ENCODE peak calls at places on chromosomes 7 and 10, in nine cellular contexts. G is WTC11, I is breast epithelium, T is testis, S is IMR-90, H is GM06990, K is HFFc6, M is keratinocyte, C is AG04449. V is an unnamed sample.

GRCh38 chr7:113922049-113922448 is 3.2 kb upstream of the PPP1R3A start:
- DNase-seq in G (no peak), I (no peak), T (no peak), S (no peak), H (no peak), K (no peak), M (no peak), C (no peak), V (no peak)

GRCh38 chr10:23373156-23373555 is 28.6 kb upstream of the C10orf67 start:
- DNase-seq in G (no peak), I (no peak), T (no peak), S (no peak), H (no peak), K (no peak), M (peak), C (no peak), V (no peak)

GRCh38 chr7:14156436-14156835 is 167.0 kb upstream of the ETV1 start:
- DNase-seq in G (no peak), I (no peak), T (no peak), S (no peak), H (no peak), K (no peak), M (no peak), C (no peak), V (no peak)

GRCh38 chr7:92695308-92696261 is 105.4 kb upstream of the FAM133B start:
- DNase-seq in G (peak), I (no peak), T (peak), S (peak), H (no peak), K (peak), M (no peak), C (peak), V (no peak)

GRCh38 chr7:138001529-138002095 is at the start of gene CREB3L2:
- DNase-seq in G (peak), I (peak), T (peak), S (peak), H (peak), K (peak), M (no peak), C (no peak), V (no peak)

GRCh38 chr7:8724080-8724718 is 290.8 kb downstream of the NXPH1 start:
- DNase-seq in G (peak), I (no peak), T (peak), S (no peak), H (no peak), K (no peak), M (no peak), C (no peak), V (peak)

GRCh38 chr10:100391163-100392002 is 44.4 kb downstream of the SCD start:
- DNase-seq in G (no peak), I (no peak), T (no peak), S (no peak), H (no peak), K (no peak), M (no peak), C (no peak), V (no peak)

GRCh38 chr7:47634273-47634672 is 52.4 kb upstream of the TNS3 start:
- DNase-seq in G (no peak), I (no peak), T (no peak), S (peak), H (no peak), K (peak), M (no peak), C (no peak), V (no peak)

GRCh38 chr10:67046507-67046906 is 120.7 kb downstream of the LRRTM3 start:
- DNase-seq in G (no peak), I (no peak), T (no peak), S (no peak), H (no peak), K (no peak), M (no peak), C (no peak), V (no peak)

GRCh38 chr10:98267894-98268693 is at the start of gene LOXL4:
- DNase-seq in G (peak), I (peak), T (no peak), S (no peak), H (no peak), K (no peak), M (no peak), C (no peak), V (peak)

GRCh38 chr10:132371641-132372081 is 25.3 kb upstream of the PWWP2B start:
- DNase-seq in G (no peak), I (no peak), T (no peak), S (no peak), H (no peak), K (no peak), M (no peak), C (no peak), V (no peak)

GRCh38 chr7:152899482-152900166 is 140.1 kb downstream of the ACTR3B start:
- DNase-seq in G (no peak), I (peak), T (no peak), S (no peak), H (no peak), K (no peak), M (no peak), C (no peak), V (no peak)

GRCh38 chr7:121620206-121620605 is 224.1 kb upstream of the FAM3C start:
- DNase-seq in G (no peak), I (no peak), T (no peak), S (no peak), H (no peak), K (no peak), M (no peak), C (no peak), V (no peak)

GRCh38 chr10:133132711-133133291 is 27.2 kb upstream of the KNDC1 start:
- DNase-seq in G (no peak), I (no peak), T (no peak), S (no peak), H (no peak), K (no peak), M (no peak), C (no peak), V (no peak)

GRCh38 chr10:68212721-68213352 is 19.1 kb downstream of the ATOH7 start:
- DNase-seq in G (no peak), I (no peak), T (no peak), S (peak), H (no peak), K (peak), M (no peak), C (no peak), V (no peak)

GRCh38 chr7:27329917-27330316 is 87.3 kb downstream of the EVX1 start:
- DNase-seq in G (no peak), I (no peak), T (no peak), S (no peak), H (no peak), K (no peak), M (no peak), C (no peak), V (no peak)

GRCh38 chr10:31683682-31684081 is 244.9 kb downstream of the ARHGAP12 start:
- DNase-seq in G (no peak), I (no peak), T (no peak), S (no peak), H (no peak), K (no peak), M (no peak), C (no peak), V (no peak)

GRCh38 chr10:31143331-31143935 is 111.8 kb upstream of the ZNF438 start:
- DNase-seq in G (no peak), I (no peak), T (no peak), S (no peak), H (no peak), K (no peak), M (no peak), C (no peak), V (no peak)

GRCh38 chr10:28569506-28570159 is 36.7 kb downstream of the WAC start:
- DNase-seq in G (no peak), I (no peak), T (no peak), S (peak), H (no peak), K (peak), M (no peak), C (no peak), V (no peak)

GRCh38 chr7:142853739-142854504 is 954 bp upstream of the EPHB6 start:
- DNase-seq in G (peak), I (no peak), T (peak), S (peak), H (peak), K (no peak), M (no peak), C (no peak), V (no peak)

GRCh38 chr10:58457761-58458616 is 54.7 kb upstream of the BICC1 start:
- DNase-seq in G (no peak), I (peak), T (no peak), S (peak), H (no peak), K (peak), M (no peak), C (peak), V (no peak)

GRCh38 chr7:131859162-131859821 is 302.9 kb upstream of the PODXL start:
- DNase-seq in G (peak), I (peak), T (peak), S (peak), H (peak), K (peak), M (no peak), C (peak), V (peak)

GRCh38 chr7:24968165-24968564 is 11.8 kb downstream of the OSBPL3 start:
- DNase-seq in G (no peak), I (no peak), T (no peak), S (no peak), H (no peak), K (no peak), M (no peak), C (no peak), V (no peak)

GRCh38 chr10:124558339-124558685 is 96.7 kb downstream of the LHPP start:
- DNase-seq in G (peak), I (no peak), T (no peak), S (no peak), H (no peak), K (no peak), M (no peak), C (no peak), V (no peak)

GRCh38 chr10:99938563-99938962 is 71.2 kb downstream of the DNMBP start:
- DNase-seq in G (no peak), I (no peak), T (no peak), S (peak), H (peak), K (no peak), M (no peak), C (no peak), V (no peak)

GRCh38 chr7:35875292-35875691 is 74.4 kb downstream of the SEPTIN7 start:
- DNase-seq in G (no peak), I (no peak), T (no peak), S (peak), H (no peak), K (peak), M (no peak), C (peak), V (no peak)

GRCh38 chr10:124075116-124075955 is 18.1 kb downstream of the CHST15 start:
- DNase-seq in G (no peak), I (no peak), T (peak), S (no peak), H (no peak), K (no peak), M (no peak), C (no peak), V (no peak)

GRCh38 chr7:129801882-129802281 is 150.9 kb downstream of the UBE2H start:
- DNase-seq in G (peak), I (no peak), T (no peak), S (no peak), H (no peak), K (no peak), M (no peak), C (no peak), V (no peak)

GRCh38 chr10:116272497-116273221 is at the start of gene GFRA1:
- DNase-seq in G (peak), I (no peak), T (no peak), S (peak), H (no peak), K (no peak), M (no peak), C (no peak), V (no peak)
- TF ChIP-seq CTCF in G (no peak), I (no peak), T (peak), S (peak), H (no peak), K (peak), M (no peak), C (no peak), V (no peak)

GRCh38 chr10:114593816-114594468 is 64.1 kb downstream of the ABLIM1 start:
- DNase-seq in G (no peak), I (no peak), T (no peak), S (no peak), H (no peak), K (no peak), M (no peak), C (no peak), V (no peak)

GRCh38 chr10:114590983-114591382 is 67.1 kb downstream of the ABLIM1 start:
- DNase-seq in G (no peak), I (no peak), T (no peak), S (no peak), H (no peak), K (no peak), M (no peak), C (no peak), V (no peak)

GRCh38 chr10:114596793-114597192 is 61.3 kb downstream of the ABLIM1 start:
- DNase-seq in G (no peak), I (no peak), T (no peak), S (no peak), H (no peak), K (no peak), M (no peak), C (no peak), V (no peak)

DNA sequence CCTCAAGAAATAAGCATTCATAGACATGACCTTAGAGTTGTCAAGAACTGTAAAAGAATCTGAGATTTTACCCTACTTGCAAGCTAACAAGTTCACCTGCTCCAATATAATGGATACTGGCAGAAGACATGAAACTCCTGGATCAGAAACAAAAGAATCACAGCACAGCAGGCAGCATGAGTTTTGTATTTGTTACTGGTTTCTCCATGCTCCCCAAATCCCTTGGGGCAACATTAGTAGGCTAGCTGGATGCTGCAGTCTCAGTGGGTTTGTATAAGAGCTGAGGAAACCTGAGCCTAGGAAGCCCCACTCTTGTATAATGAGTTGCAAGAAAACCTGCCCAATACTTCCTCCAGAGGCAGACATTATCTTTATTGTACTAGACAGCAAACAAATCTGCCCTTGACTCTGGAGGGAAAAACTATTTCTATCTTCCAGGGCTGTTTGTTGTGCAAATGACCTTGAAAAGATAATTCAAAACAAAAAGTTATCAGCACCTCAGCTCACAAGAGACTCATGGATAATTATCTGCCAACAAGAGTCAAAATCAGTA is 64.8 kb downstream of the ABLIM1 start:
- DNase-seq in G (no peak), I (no peak), T (no peak), S (no peak), H (no peak), K (no peak), M (no peak), C (no peak), V (no peak)
- TF ChIP-seq CTCF in G (no peak), I (no peak), T (no peak), S (no peak), H (no peak), K (no peak), M (no peak), C (no peak), V (no peak)

DNA sequence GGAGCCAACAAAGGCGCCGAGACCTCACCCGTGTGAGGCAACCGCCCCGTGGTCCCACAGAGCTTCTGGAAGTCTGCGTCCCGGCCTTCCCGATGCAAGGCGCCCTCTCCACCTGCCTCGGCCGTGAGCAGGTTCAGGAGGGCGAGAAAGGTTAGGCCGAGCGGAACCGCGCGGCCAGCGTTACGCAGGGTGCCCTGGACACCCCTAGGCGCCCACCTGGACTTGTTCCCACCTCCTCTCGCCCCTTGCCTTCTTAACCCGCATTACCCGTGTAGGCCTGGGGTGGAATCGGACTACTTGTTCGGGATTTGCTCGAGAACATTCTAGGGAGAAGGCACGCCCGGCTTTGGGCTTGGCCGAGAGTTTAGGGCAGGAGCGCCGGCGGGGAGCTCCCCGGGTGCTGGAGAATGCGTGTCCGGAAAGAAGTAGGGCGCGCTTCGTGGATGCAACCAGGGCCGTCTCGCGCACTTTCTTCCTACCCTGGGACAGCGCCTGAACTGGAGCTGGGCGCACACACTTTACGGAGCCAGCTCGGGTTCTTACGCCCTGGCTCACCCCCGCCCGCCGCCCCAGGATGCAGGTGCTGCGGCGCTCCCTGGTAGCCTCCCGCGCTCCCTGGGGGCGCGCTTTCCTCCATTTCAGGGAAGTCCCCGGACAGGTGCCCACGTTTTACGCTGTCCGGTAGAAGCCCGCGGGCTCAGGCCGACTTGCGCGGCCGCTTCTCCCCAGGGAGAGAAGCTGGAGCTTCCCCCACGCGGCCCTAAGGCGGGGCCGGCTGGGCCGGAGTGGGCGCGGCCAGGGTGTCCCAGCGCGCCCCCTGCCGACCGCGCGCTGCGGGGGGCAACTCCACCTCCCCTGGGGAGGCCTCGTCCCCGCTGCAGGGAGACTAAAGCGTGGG is 74.5 kb downstream of the INSIG1 start:
- DNase-seq in G (no peak), I (no peak), T (no peak), S (no peak), H (peak), K (no peak), M (no peak), C (no peak), V (no peak)
- TF ChIP-seq CTCF in G (no peak), I (no peak), T (no peak), S (peak), H (peak), K (peak), M (peak), C (peak), V (no peak)

GRCh38 chr10:116111483-116112095 is 161.4 kb downstream of the GFRA1 start:
- DNase-seq in G (no peak), I (no peak), T (no peak), S (no peak), H (no peak), K (no peak), M (no peak), C (no peak), V (no peak)

GRCh38 chr10:116108106-116108505 is 164.9 kb downstream of the GFRA1 start:
- DNase-seq in G (no peak), I (no peak), T (no peak), S (no peak), H (no peak), K (no peak), M (no peak), C (no peak), V (no peak)

GRCh38 chr10:116110736-116111135 is 162.3 kb downstream of the GFRA1 start:
- DNase-seq in G (no peak), I (no peak), T (no peak), S (no peak), H (no peak), K (no peak), M (no peak), C (no peak), V (no peak)

GRCh38 chr10:116109481-116109880 is 163.5 kb downstream of the GFRA1 start:
- DNase-seq in G (no peak), I (no peak), T (no peak), S (no peak), H (no peak), K (no peak), M (no peak), C (no peak), V (no peak)

DNA sequence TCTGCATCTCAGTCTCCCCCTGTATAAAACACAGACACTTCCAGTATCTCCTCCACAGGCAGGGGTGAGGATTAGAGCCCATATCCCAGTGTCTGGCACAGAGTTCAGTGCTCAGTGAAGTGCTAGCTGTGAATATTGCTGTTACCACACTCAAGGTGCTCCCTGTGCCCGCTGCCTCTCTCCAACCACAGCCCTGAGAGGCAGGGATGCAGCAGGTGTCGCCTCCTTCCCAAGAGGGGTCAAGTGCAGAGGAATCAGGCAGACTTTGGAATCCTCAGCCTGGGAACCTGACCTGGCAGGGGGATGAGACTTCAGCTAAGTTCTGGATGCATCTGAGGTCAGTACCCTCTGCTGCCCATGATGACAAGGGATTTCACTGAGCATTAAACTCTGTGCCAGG is 163.1 kb downstream of the GFRA1 start:
- DNase-seq in G (no peak), I (no peak), T (no peak), S (no peak), H (no peak), K (no peak), M (no peak), C (no peak), V (no peak)
- TF ChIP-seq CTCF in G (no peak), I (no peak), T (no peak), S (no peak), H (no peak), K (no peak), M (no peak), C (no peak), V (no peak)

DNA sequence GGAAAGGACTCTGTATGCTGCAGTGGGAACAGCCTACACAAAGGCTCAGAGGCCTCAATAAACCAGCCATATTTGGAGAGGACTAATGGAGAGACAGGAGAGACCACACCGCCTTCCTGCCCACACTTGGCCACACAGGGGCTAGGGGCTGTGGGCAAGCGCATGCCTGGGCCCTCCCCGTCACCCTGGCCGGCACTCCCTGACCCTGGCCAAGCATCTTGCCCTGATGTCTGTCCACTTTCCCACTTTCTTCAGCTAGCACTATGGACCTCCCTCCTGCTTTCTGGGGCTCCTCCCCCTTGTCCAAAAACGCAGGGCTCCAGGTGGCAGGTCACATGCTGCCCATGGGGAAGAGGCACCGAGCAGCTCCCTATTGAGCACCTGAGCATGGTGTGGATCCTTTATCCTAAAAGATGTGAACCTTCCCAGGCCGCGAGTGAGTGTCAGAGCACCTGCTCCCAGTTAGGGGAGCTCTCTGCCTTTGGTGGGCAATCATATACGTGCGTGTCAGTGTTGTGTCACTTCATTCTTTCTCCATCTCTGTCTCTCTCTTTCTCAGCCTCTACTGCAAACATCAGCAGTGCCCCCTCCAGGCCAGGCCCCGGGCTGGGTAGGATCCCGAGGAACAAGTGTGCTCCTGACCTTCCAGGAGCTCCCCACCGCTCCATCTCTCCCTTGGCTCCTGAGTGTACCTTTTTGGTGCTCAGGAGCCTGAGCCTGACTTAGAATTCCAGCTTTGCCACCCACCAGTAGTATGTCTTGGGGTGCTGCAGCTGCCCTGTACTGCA is 74.0 kb downstream of the ZMIZ1 start:
- DNase-seq in G (no peak), I (no peak), T (no peak), S (no peak), H (no peak), K (no peak), M (no peak), C (no peak), V (no peak)
- TF ChIP-seq CTCF in G (no peak), I (no peak), T (no peak), S (no peak), H (peak), K (peak), M (no peak), C (peak), V (peak)

V was measured in D721Med.